ENCODE peak calls at places on chromosomes 5 and 9, in nine cellular contexts. One of them, this sample, is unnamed. For H3K27me3, the result is how much of the 10 kb centered on the place peaks cover.

GRCh38 chr5:153632748-153633290 is 142.3 kb downstream of the GRIA1 start:
- DNase-seq in dorsolateral prefrontal cortex: no peak
- DNase-seq in fibroblast of lung: no peak
- DNase-seq in mammary epithelial cell: no peak
- DNase-seq in CD8-positive, alpha-beta memory T cell: no peak
- DNase-seq in lung: no peak
- DNase-seq in CD4-positive, alpha-beta memory T cell: no peak
- DNase-seq in GM23248: peak
- DNase-seq in aorta: no peak
- DNase-seq in this sample: no peak

GRCh38 chr5:41371741-41372140 is 138.7 kb downstream of the PLCXD3 start:
- DNase-seq in fibroblast of lung: peak
- DNase-seq in lung: no peak
- DNase-seq in GM23248: peak
- DNase-seq in dorsolateral prefrontal cortex: no peak
- DNase-seq in mammary epithelial cell: peak
- DNase-seq in aorta: no peak
- DNase-seq in CD8-positive, alpha-beta memory T cell: no peak
- DNase-seq in CD4-positive, alpha-beta memory T cell: no peak
- DNase-seq in this sample: no peak

GRCh38 chr9:97710356-97711222 is 13.4 kb upstream of the XPA start:
- DNase-seq in aorta: peak
- DNase-seq in mammary epithelial cell: peak
- DNase-seq in CD4-positive, alpha-beta memory T cell: peak
- DNase-seq in GM23248: peak
- DNase-seq in lung: peak
- DNase-seq in fibroblast of lung: peak
- DNase-seq in CD8-positive, alpha-beta memory T cell: peak
- DNase-seq in dorsolateral prefrontal cortex: peak
- DNase-seq in this sample: peak

GRCh38 chr5:160036243-160036642 is 27.3 kb downstream of the TTC1 start:
- DNase-seq in dorsolateral prefrontal cortex: peak
- DNase-seq in aorta: no peak
- DNase-seq in mammary epithelial cell: no peak
- DNase-seq in CD4-positive, alpha-beta memory T cell: no peak
- DNase-seq in CD8-positive, alpha-beta memory T cell: no peak
- DNase-seq in GM23248: no peak
- DNase-seq in lung: no peak
- DNase-seq in fibroblast of lung: no peak
- DNase-seq in this sample: no peak

GRCh38 chr9:122991370-122991830 is 42.1 kb upstream of the GPR21 start:
- DNase-seq in mammary epithelial cell: peak
- DNase-seq in aorta: peak
- DNase-seq in GM23248: peak
- DNase-seq in lung: peak
- DNase-seq in CD8-positive, alpha-beta memory T cell: peak
- DNase-seq in CD4-positive, alpha-beta memory T cell: peak
- DNase-seq in fibroblast of lung: peak
- DNase-seq in dorsolateral prefrontal cortex: no peak
- DNase-seq in this sample: peak

GRCh38 chr9:126412945-126413344 is 86.3 kb downstream of the MVB12B start:
- DNase-seq in mammary epithelial cell: no peak
- DNase-seq in dorsolateral prefrontal cortex: no peak
- DNase-seq in fibroblast of lung: no peak
- DNase-seq in GM23248: peak
- DNase-seq in aorta: no peak
- DNase-seq in CD8-positive, alpha-beta memory T cell: no peak
- DNase-seq in CD4-positive, alpha-beta memory T cell: no peak
- DNase-seq in lung: no peak
- DNase-seq in this sample: no peak

GRCh38 chr5:125083932-125084331 is 337.5 kb upstream of the ZNF608 start:
- DNase-seq in lung: no peak
- DNase-seq in fibroblast of lung: peak
- DNase-seq in mammary epithelial cell: peak
- DNase-seq in aorta: no peak
- DNase-seq in CD8-positive, alpha-beta memory T cell: no peak
- DNase-seq in GM23248: peak
- DNase-seq in dorsolateral prefrontal cortex: no peak
- DNase-seq in CD4-positive, alpha-beta memory T cell: no peak
- DNase-seq in this sample: no peak

GRCh38 chr5:76679231-76679630 is 36.7 kb upstream of the F2R start:
- DNase-seq in aorta: no peak
- DNase-seq in lung: no peak
- DNase-seq in CD8-positive, alpha-beta memory T cell: no peak
- DNase-seq in dorsolateral prefrontal cortex: no peak
- DNase-seq in GM23248: peak
- DNase-seq in mammary epithelial cell: no peak
- DNase-seq in fibroblast of lung: peak
- DNase-seq in CD4-positive, alpha-beta memory T cell: no peak
- DNase-seq in this sample: no peak

GRCh38 chr9:6219040-6219439 is 3.4 kb downstream of the IL33 start:
- DNase-seq in CD4-positive, alpha-beta memory T cell: no peak
- DNase-seq in aorta: no peak
- DNase-seq in dorsolateral prefrontal cortex: no peak
- DNase-seq in mammary epithelial cell: no peak
- DNase-seq in GM23248: no peak
- DNase-seq in fibroblast of lung: no peak
- DNase-seq in CD8-positive, alpha-beta memory T cell: no peak
- DNase-seq in lung: no peak
- DNase-seq in this sample: no peak

GRCh38 chr5:53386341-53386740 is 94.1 kb upstream of the FST start:
- DNase-seq in dorsolateral prefrontal cortex: no peak
- DNase-seq in CD4-positive, alpha-beta memory T cell: no peak
- DNase-seq in mammary epithelial cell: no peak
- DNase-seq in aorta: no peak
- DNase-seq in CD8-positive, alpha-beta memory T cell: no peak
- DNase-seq in lung: no peak
- DNase-seq in GM23248: no peak
- DNase-seq in fibroblast of lung: no peak
- DNase-seq in this sample: no peak

GRCh38 chr9:76414656-76415055 is 20.4 kb upstream of the RFK start:
- DNase-seq in lung: no peak
- DNase-seq in CD8-positive, alpha-beta memory T cell: no peak
- DNase-seq in CD4-positive, alpha-beta memory T cell: no peak
- DNase-seq in GM23248: no peak
- DNase-seq in mammary epithelial cell: peak
- DNase-seq in dorsolateral prefrontal cortex: no peak
- DNase-seq in fibroblast of lung: peak
- DNase-seq in aorta: no peak
- DNase-seq in this sample: no peak

GRCh38 chr9:105930007-105930627 is 235.8 kb downstream of the TMEM38B start:
- DNase-seq in mammary epithelial cell: no peak
- DNase-seq in fibroblast of lung: no peak
- DNase-seq in CD8-positive, alpha-beta memory T cell: no peak
- DNase-seq in dorsolateral prefrontal cortex: no peak
- DNase-seq in CD4-positive, alpha-beta memory T cell: no peak
- DNase-seq in lung: no peak
- DNase-seq in GM23248: no peak
- DNase-seq in aorta: no peak
- DNase-seq in this sample: no peak

GRCh38 chr9:33778700-33779351 is 16.5 kb upstream of the PRSS3 start:
- DNase-seq in CD4-positive, alpha-beta memory T cell: peak
- DNase-seq in dorsolateral prefrontal cortex: peak
- DNase-seq in CD8-positive, alpha-beta memory T cell: peak
- DNase-seq in lung: peak
- DNase-seq in aorta: no peak
- DNase-seq in fibroblast of lung: peak
- DNase-seq in mammary epithelial cell: peak
- DNase-seq in GM23248: peak
- DNase-seq in this sample: peak

GRCh38 chr5:159179556-159180305 is 29.6 kb downstream of the RNF145 start:
- DNase-seq in dorsolateral prefrontal cortex: no peak
- DNase-seq in mammary epithelial cell: no peak
- DNase-seq in CD8-positive, alpha-beta memory T cell: no peak
- DNase-seq in GM23248: no peak
- DNase-seq in fibroblast of lung: no peak
- DNase-seq in CD4-positive, alpha-beta memory T cell: no peak
- DNase-seq in aorta: no peak
- DNase-seq in lung: no peak
- DNase-seq in this sample: no peak

GRCh38 chr9:694499-695154 is 146.9 kb upstream of the DMRT1 start:
- DNase-seq in dorsolateral prefrontal cortex: no peak
- DNase-seq in mammary epithelial cell: peak
- DNase-seq in CD4-positive, alpha-beta memory T cell: no peak
- DNase-seq in GM23248: peak
- DNase-seq in CD8-positive, alpha-beta memory T cell: no peak
- DNase-seq in fibroblast of lung: peak
- DNase-seq in lung: no peak
- DNase-seq in aorta: peak
- DNase-seq in this sample: no peak

GRCh38 chr9:133202688-133203453 is 6.2 kb downstream of the OBP2B start:
- DNase-seq in CD4-positive, alpha-beta memory T cell: no peak
- DNase-seq in dorsolateral prefrontal cortex: no peak
- DNase-seq in aorta: no peak
- DNase-seq in CD8-positive, alpha-beta memory T cell: no peak
- DNase-seq in GM23248: no peak
- DNase-seq in lung: no peak
- DNase-seq in fibroblast of lung: no peak
- DNase-seq in mammary epithelial cell: no peak
- DNase-seq in this sample: no peak
- H3K27me3 ChIP-seq in CD4-positive, alpha-beta memory T cell: under half
- H3K27me3 ChIP-seq in dorsolateral prefrontal cortex: under half
- H3K27me3 ChIP-seq in aorta: under half
- H3K27me3 ChIP-seq in CD8-positive, alpha-beta memory T cell: under half
- H3K27me3 ChIP-seq in GM23248: under half
- H3K27me3 ChIP-seq in lung: under half
- H3K27me3 ChIP-seq in fibroblast of lung: under half
- H3K27me3 ChIP-seq in mammary epithelial cell: under half
- H3K27me3 ChIP-seq in this sample: under half

GRCh38 chr9:124491049-124491975 is 15.9 kb downstream of the NR5A1 start:
- DNase-seq in dorsolateral prefrontal cortex: no peak
- DNase-seq in mammary epithelial cell: no peak
- DNase-seq in fibroblast of lung: no peak
- DNase-seq in lung: no peak
- DNase-seq in CD4-positive, alpha-beta memory T cell: no peak
- DNase-seq in CD8-positive, alpha-beta memory T cell: no peak
- DNase-seq in GM23248: no peak
- DNase-seq in aorta: no peak
- DNase-seq in this sample: no peak
- H3K27me3 ChIP-seq in dorsolateral prefrontal cortex: under half
- H3K27me3 ChIP-seq in mammary epithelial cell: under half
- H3K27me3 ChIP-seq in fibroblast of lung: under half
- H3K27me3 ChIP-seq in lung: under half
- H3K27me3 ChIP-seq in CD4-positive, alpha-beta memory T cell: under half
- H3K27me3 ChIP-seq in CD8-positive, alpha-beta memory T cell: under half
- H3K27me3 ChIP-seq in GM23248: under half
- H3K27me3 ChIP-seq in aorta: under half
- H3K27me3 ChIP-seq in this sample: under half

GRCh38 chr5:73234156-73234555 is 61.2 kb downstream of the TMEM174 start:
- DNase-seq in mammary epithelial cell: no peak
- DNase-seq in fibroblast of lung: no peak
- DNase-seq in dorsolateral prefrontal cortex: no peak
- DNase-seq in CD8-positive, alpha-beta memory T cell: no peak
- DNase-seq in CD4-positive, alpha-beta memory T cell: no peak
- DNase-seq in GM23248: no peak
- DNase-seq in aorta: no peak
- DNase-seq in lung: no peak
- DNase-seq in this sample: no peak

GRCh38 chr5:73233461-73234151 is 60.6 kb downstream of the TMEM174 start:
- DNase-seq in CD4-positive, alpha-beta memory T cell: no peak
- DNase-seq in aorta: peak
- DNase-seq in lung: no peak
- DNase-seq in dorsolateral prefrontal cortex: no peak
- DNase-seq in mammary epithelial cell: no peak
- DNase-seq in CD8-positive, alpha-beta memory T cell: no peak
- DNase-seq in fibroblast of lung: peak
- DNase-seq in GM23248: no peak
- DNase-seq in this sample: no peak

GRCh38 chr5:73231245-73231778 is 58.3 kb downstream of the TMEM174 start:
- DNase-seq in aorta: no peak
- DNase-seq in lung: no peak
- DNase-seq in CD8-positive, alpha-beta memory T cell: no peak
- DNase-seq in GM23248: no peak
- DNase-seq in mammary epithelial cell: no peak
- DNase-seq in CD4-positive, alpha-beta memory T cell: no peak
- DNase-seq in fibroblast of lung: no peak
- DNase-seq in dorsolateral prefrontal cortex: no peak
- DNase-seq in this sample: no peak

GRCh38 chr5:73233053-73233460 is 60.1 kb downstream of the TMEM174 start:
- DNase-seq in lung: no peak
- DNase-seq in CD8-positive, alpha-beta memory T cell: peak
- DNase-seq in dorsolateral prefrontal cortex: no peak
- DNase-seq in CD4-positive, alpha-beta memory T cell: no peak
- DNase-seq in mammary epithelial cell: no peak
- DNase-seq in GM23248: no peak
- DNase-seq in fibroblast of lung: no peak
- DNase-seq in aorta: no peak
- DNase-seq in this sample: no peak

DNA sequence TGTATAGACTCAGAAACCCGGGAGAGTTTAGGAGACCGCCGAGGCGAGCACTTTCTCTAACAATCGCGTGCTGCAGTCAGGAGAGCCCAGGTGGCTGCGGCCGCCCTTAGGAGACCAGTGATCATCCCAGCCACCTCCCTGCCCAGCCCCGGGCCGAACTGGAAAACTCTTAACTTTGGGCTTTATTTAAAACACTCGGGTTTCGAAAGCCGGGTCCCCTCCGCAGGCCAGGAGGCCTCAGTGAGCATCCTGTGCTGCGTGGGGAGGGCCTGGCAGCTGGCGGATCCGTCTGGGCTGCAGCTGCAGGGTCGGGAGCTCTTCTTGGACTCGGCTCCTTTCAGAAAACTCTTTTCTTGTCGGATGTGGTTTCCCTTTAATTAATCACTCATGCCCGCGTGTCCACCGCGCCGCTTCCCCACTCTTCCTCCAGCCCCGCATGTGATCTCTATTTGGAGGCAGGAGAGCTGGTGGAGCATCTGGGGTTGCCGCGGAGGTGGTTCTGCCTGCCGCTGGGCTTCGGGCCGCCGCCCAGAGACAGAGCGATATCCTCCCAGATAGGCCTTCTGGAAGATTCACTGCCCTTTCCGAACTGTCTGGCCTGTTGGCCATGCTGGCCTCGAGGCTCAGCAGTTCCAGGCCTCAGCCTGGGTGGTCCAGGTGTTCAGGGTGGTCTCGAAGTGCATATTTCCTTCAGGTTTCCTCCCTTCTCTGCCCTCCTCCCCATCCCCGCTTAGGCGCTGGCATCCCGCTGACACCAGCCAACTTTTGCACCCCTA is 59.5 kb downstream of the TMEM174 start:
- DNase-seq in aorta: no peak
- DNase-seq in mammary epithelial cell: no peak
- DNase-seq in fibroblast of lung: no peak
- DNase-seq in dorsolateral prefrontal cortex: no peak
- DNase-seq in CD4-positive, alpha-beta memory T cell: peak
- DNase-seq in CD8-positive, alpha-beta memory T cell: no peak
- DNase-seq in lung: no peak
- DNase-seq in GM23248: peak
- DNase-seq in this sample: no peak
- H3K27me3 ChIP-seq in aorta: under half
- H3K27me3 ChIP-seq in mammary epithelial cell: under half
- H3K27me3 ChIP-seq in fibroblast of lung: under half
- H3K27me3 ChIP-seq in dorsolateral prefrontal cortex: half or more
- H3K27me3 ChIP-seq in CD4-positive, alpha-beta memory T cell: under half
- H3K27me3 ChIP-seq in CD8-positive, alpha-beta memory T cell: half or more
- H3K27me3 ChIP-seq in lung: under half
- H3K27me3 ChIP-seq in GM23248: under half
- H3K27me3 ChIP-seq in this sample: half or more

DNA sequence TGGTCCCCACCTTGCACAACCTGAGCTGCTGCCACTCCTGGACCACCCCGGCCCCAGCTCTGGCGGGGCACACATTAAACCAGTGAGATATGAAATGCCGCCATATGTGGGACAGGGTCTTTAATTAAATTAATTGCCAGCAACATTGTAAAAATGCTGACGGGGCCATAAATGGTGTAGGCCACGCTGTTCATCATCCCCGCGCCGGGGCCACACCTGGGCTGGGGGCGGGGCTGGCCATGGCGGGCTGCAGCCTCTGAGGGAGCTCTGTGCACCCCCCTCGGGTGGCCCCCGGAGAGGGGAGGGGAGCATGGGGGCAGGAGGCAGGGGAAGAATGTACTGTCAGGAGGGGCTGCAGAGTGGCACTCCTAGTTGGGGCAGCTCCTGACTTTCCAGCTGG is 41.0 kb downstream of the UNC5A start:
- DNase-seq in GM23248: no peak
- DNase-seq in CD8-positive, alpha-beta memory T cell: no peak
- DNase-seq in fibroblast of lung: no peak
- DNase-seq in mammary epithelial cell: no peak
- DNase-seq in lung: no peak
- DNase-seq in aorta: no peak
- DNase-seq in dorsolateral prefrontal cortex: no peak
- DNase-seq in CD4-positive, alpha-beta memory T cell: no peak
- DNase-seq in this sample: no peak
- H3K27me3 ChIP-seq in GM23248: under half
- H3K27me3 ChIP-seq in CD8-positive, alpha-beta memory T cell: under half
- H3K27me3 ChIP-seq in fibroblast of lung: under half
- H3K27me3 ChIP-seq in mammary epithelial cell: under half
- H3K27me3 ChIP-seq in lung: under half
- H3K27me3 ChIP-seq in aorta: under half
- H3K27me3 ChIP-seq in dorsolateral prefrontal cortex: under half
- H3K27me3 ChIP-seq in CD4-positive, alpha-beta memory T cell: under half
- H3K27me3 ChIP-seq in this sample: under half